ENCODE peak calls at places on chromosome 1, in five cellular contexts. D, B, Y, Z and M are unnamed samples.
A peak's percentile ranks its signal among the peaks of the same experiment; 100 is the strongest.

GRCh38 chr1:214135886-214136285 is 145.1 kb upstream of the SMYD2 start:
- DNase-seq in Y (no peak), B (no peak), D (no peak), Z (no peak), M (no peak)

GRCh38 chr1:1208713-1209433 is 2.5 kb upstream of the TNFRSF18 start:
- DNase-seq in Z (no peak), Y (no peak), D (no peak), B (no peak), M (no peak)

GRCh38 chr1:63873751-63874150 is 99.9 kb downstream of the ROR1 start:
- DNase-seq in Y (no peak), Z (no peak), D (peak; percentile 33), B (no peak), M (no peak)

GRCh38 chr1:44701141-44701573 is 26.6 kb downstream of the ARMH1 start:
- DNase-seq in Y (no peak), B (no peak), Z (no peak), D (no peak), M (no peak)

GRCh38 chr1:113963281-113963906 is 15.9 kb upstream of the OLFML3 start:
- DNase-seq in Z (no peak), B (no peak), Y (no peak), D (no peak), M (no peak)

GRCh38 chr1:87249803-87250202 is 78.9 kb upstream of the LMO4 start:
- DNase-seq in D (no peak), Y (no peak), B (no peak), Z (no peak), M (no peak)

GRCh38 chr1:8529901-8530300 is 212.0 kb downstream of the SLC45A1 start:
- DNase-seq in Z (no peak), Y (no peak), B (no peak), D (no peak), M (no peak)

GRCh38 chr1:27770293-27770830 is 2.7 kb upstream of the STX12 start:
- DNase-seq in Y (no peak), B (no peak), D (no peak), Z (no peak), M (no peak)

GRCh38 chr1:200213392-200213791 is 185.9 kb downstream of the NR5A2 start:
- DNase-seq in B (no peak), Y (no peak), D (no peak), Z (no peak), M (no peak)

GRCh38 chr1:222557148-222557547 is 9.2 kb upstream of the HHIPL2 start:
- DNase-seq in Y (no peak), Z (no peak), D (peak; percentile 9), B (no peak), M (no peak)

GRCh38 chr1:222555992-222556615 is 8.2 kb upstream of the HHIPL2 start:
- DNase-seq in D (no peak), Y (no peak), B (no peak), Z (no peak), M (no peak)

GRCh38 chr1:222557574-222557973 is 9.7 kb upstream of the HHIPL2 start:
- DNase-seq in Z (no peak), D (no peak), Y (no peak), B (no peak), M (no peak)

GRCh38 chr1:222561656-222562055 is 13.8 kb upstream of the HHIPL2 start:
- DNase-seq in D (no peak), Y (no peak), B (no peak), Z (no peak), M (no peak)
- TF ChIP-seq CTCF in D (no peak), Y (peak; percentile 7), B (no peak), Z (no peak), M (no peak)

GRCh38 chr1:31238986-31239613 is 587 bp downstream of the NKAIN1 start:
- DNase-seq in D (no peak), Z (no peak), Y (no peak), B (no peak), M (no peak)
- TF ChIP-seq CTCF in D (no peak), Z (no peak), Y (no peak), B (no peak), M (no peak)

DNA sequence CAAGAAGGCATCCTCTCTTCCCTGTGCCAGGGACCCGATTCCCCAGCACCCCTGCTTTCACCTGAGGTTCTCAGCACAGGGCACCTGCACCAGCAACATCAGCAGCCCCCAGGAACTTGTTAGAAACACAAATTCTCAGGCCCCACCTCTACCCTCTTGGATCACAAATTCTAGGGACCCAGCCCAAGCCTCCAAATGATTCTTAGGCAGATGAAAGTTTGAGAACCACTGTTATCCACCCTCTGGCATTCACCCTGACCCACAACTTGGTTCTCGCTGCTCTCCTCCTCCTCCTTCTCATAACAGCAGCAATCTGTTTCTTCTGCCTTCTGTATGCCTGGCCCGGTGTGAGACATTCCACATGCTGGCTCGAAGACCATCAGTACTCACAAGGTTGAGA is 60.3 kb upstream of the HIVEP3 start:
- DNase-seq in Y (no peak), D (no peak), B (no peak), Z (no peak), M (no peak)
- TF ChIP-seq CTCF in Y (no peak), D (no peak), B (no peak), Z (no peak), M (no peak)

GRCh38 chr1:203564024-203564423 is 62.6 kb upstream of the ATP2B4 start:
- DNase-seq in Z (no peak), Y (no peak), D (peak; percentile 85), B (no peak), M (no peak)
- TF ChIP-seq CTCF in Z (no peak), Y (no peak), D (peak; percentile 27), B (no peak), M (no peak)